ENCODE peak calls at places on chromosomes 16 and 17, in four cellular contexts. N is K562, K is HEK293T, J is H1. I is an unnamed sample.

GRCh38 chr16:165539-166374 is at the start of gene HBM:
- DNase-seq in N (no peak), K (no peak), J (no peak), I (no peak)

GRCh38 chr16:4361033-4361943 is 10.2 kb upstream of the PAM16 start:
- DNase-seq in N (no peak), K (no peak), J (no peak), I (no peak)

GRCh38 chr16:57392694-57393093 is 11.9 kb upstream of the CCL17 start:
- DNase-seq in N (no peak), K (no peak), J (no peak), I (no peak)

GRCh38 chr16:68927016-68927415 is 83.7 kb downstream of the TANGO6 start:
- DNase-seq in N (no peak), K (no peak), J (no peak), I (no peak)

GRCh38 chr16:30775381-30776099 is 11.5 kb downstream of the ZNF629 start:
- DNase-seq in N (peak), K (peak), J (peak), I (peak)

GRCh38 chr16:29665294-29666077 is 2.4 kb downstream of the SPN start:
- DNase-seq in N (peak), K (no peak), J (no peak), I (no peak)

GRCh38 chr17:76420356-76421053 is 32.4 kb downstream of the UBE2O start:
- DNase-seq in N (no peak), K (no peak), J (no peak), I (no peak)

GRCh38 chr16:89357460-89357859 is 132.9 kb downstream of the ANKRD11 start:
- DNase-seq in N (peak), K (no peak), J (no peak), I (no peak)

GRCh38 chr16:51592535-51592934 is 441.5 kb upstream of the SALL1 start:
- DNase-seq in N (no peak), K (no peak), J (no peak), I (no peak)

GRCh38 chr17:11240841-11241610 is at the start of gene SHISA6:
- DNase-seq in N (no peak), K (no peak), J (peak), I (no peak)

GRCh38 chr17:61076649-61077048 is 323.0 kb upstream of the TBX2 start:
- DNase-seq in N (no peak), K (no peak), J (no peak), I (no peak)

GRCh38 chr16:89685916-89686315 is 573 bp upstream of the CDK10 start:
- DNase-seq in N (no peak), K (no peak), J (no peak), I (no peak)

GRCh38 chr16:4263504-4264436 is 9.1 kb downstream of the TFAP4 start:
- DNase-seq in N (peak), K (peak), J (peak), I (peak)

GRCh38 chr16:1808691-1809090 is 15.2 kb upstream of the IGFALS start:
- DNase-seq in N (no peak), K (no peak), J (no peak), I (no peak)

GRCh38 chr17:6623941-6624340 is 16.6 kb downstream of the KIAA0753 start:
- DNase-seq in N (no peak), K (no peak), J (no peak), I (no peak)

GRCh38 chr16:3009568-3010390 is 2.9 kb upstream of the CLDN9 start:
- DNase-seq in N (no peak), K (no peak), J (peak), I (peak)

GRCh38 chr17:17681187-17681743 is at the start of gene RAI1:
- DNase-seq in N (peak), K (peak), J (peak), I (no peak)

GRCh38 chr17:75723201-75723930 is 2.1 kb downstream of the ITGB4 start:
- DNase-seq in N (no peak), K (no peak), J (no peak), I (no peak)

DNA sequence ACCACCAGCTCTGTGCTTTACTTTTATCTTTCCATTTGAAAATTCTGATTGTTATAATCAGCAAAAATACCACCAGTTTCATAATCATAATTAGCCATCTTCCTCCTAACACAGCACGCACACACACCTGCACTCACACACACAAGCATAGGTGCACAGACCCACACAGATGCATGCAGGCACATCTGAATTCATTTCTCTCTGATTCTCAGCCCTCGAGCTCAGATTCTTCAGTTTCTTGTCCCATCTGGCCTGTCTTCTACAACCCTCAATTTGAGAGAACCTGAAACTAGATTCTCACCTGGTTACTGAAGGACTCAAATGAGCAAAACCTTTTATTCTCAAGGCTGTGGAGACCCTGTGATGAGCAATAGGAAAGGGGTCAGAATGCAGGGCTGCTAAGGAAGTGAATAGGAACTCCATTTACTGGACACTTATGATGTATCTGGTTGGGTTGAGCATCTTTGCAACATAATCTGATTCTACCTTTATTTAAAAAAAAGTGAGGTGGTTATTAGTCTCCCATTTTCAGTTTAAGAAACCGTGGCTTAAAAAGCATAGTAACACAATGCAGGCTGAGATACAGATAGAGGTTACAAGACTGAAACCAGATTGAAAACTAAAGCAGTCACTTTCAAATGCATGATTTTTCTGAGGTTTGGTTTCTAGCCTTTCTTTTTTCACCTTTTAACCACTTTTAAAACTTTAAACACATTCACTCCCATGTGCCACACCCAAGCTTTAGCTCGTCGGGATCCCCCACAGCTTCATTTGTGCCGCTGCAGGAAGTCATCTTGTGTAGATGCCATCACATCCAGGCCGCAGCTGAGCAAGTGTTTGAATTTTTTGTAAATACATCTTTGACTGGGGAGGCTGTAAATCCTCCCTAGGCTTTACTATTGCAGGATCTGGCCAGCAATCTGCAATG is 9.4 kb downstream of the KRT33A start:
- DNase-seq in N (no peak), K (no peak), J (no peak), I (no peak)
- TF ChIP-seq SP1 in N (no peak), K (no peak), J (no peak), I (no peak)

GRCh38 chr16:13067648-13068047 is 166.2 kb downstream of the SHISA9 start:
- DNase-seq in N (no peak), K (no peak), J (no peak), I (no peak)

GRCh38 chr16:13064821-13065220 is 163.4 kb downstream of the SHISA9 start:
- DNase-seq in N (no peak), K (no peak), J (no peak), I (no peak)

GRCh38 chr16:13068912-13069583 is 167.7 kb downstream of the SHISA9 start:
- DNase-seq in N (no peak), K (no peak), J (no peak), I (no peak)

DNA sequence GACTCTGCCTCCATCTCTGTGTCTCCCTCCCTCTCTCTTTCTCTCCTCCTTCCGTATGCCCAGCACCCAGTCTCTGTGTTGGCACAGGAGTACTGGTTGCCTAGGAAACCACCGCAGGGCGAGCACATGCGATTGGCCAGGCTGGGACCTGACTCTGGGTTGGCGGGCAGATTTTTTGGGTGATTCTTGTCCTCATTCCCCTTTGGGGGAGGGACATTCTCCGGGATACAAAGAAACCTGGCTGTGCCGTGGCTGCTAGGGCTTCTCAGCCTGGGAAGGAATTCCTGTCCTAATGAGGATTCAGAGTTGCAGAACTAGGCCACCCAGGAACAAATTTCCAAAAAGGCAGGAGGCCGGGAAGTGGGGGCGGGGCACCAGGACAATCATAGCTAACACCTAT is 168.9 kb downstream of the SHISA9 start:
- DNase-seq in N (no peak), K (no peak), J (peak), I (no peak)
- TF ChIP-seq SP1 in N (no peak), K (no peak), J (no peak), I (no peak)

GRCh38 chr16:79519448-79519847 is 81.1 kb downstream of the MAF start:
- DNase-seq in N (no peak), K (no peak), J (no peak), I (no peak)
- TF ChIP-seq SP1 in N (no peak), K (no peak), J (no peak), I (no peak)

GRCh38 chr17:49299996-49300395 is 62.1 kb downstream of the ZNF652 start:
- DNase-seq in N (no peak), K (no peak), J (no peak), I (no peak)
- TF ChIP-seq SP1 in N (no peak), K (no peak), J (no peak), I (no peak)

GRCh38 chr16:10466313-10466712 is 80.5 kb downstream of the ATF7IP2 start:
- DNase-seq in N (no peak), K (no peak), J (no peak), I (no peak)

GRCh38 chr16:10465821-10466220 is 80.0 kb downstream of the ATF7IP2 start:
- DNase-seq in N (no peak), K (no peak), J (no peak), I (no peak)

DNA sequence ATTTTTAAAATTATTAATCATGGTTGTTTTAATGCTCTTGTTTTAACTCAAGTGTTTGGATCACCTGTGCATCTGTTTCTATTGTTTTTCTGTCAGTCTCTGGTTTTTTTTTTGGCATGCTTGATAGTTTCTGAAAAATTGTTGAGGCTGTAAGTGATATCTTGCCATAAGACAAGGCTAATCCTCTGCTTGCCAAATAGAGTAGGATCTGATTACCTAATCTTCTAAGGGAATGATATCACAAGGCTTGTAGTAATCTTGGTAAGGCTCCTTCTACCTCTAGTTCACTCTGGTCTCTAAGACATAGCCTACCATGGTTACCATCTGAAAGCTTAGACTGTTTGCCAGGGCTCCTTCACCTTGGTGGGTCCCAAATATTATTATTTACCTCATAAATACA is 81.0 kb downstream of the ATF7IP2 start:
- DNase-seq in N (no peak), K (no peak), J (no peak), I (no peak)
- TF ChIP-seq SP1 in N (no peak), K (no peak), J (no peak), I (no peak)

DNA sequence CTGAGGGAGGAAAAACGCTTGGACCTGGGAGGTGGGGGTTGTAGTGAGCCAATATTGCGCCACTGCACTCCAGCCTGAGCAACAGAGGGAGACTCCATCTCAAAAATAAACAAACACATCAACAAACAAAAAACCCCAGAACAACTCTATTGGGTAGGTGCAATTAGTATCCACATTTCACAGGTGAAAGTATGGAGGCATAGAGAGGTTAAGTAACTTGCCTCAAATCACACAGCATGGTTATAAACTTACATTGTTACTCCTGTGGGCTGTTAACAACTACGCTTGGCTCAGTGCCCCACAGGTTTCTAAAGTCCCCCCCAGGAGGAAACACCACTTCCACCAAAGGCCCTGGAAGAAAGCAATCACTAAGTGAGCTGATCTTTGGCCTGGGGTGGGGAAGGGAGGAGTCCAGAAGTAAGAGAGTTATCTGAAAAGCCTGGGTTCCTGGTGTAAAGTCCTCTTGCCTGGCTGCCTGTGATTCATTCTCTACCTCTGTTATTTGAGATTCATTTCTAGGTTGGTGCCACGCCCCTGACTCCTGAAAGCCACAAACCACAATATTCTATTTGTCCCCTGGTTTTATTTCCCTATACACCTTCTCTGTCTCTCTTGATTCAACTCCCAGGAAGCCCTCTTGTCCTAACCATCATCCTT is 195.6 kb downstream of the XYLT1 start:
- DNase-seq in N (no peak), K (no peak), J (no peak), I (peak)
- TF ChIP-seq SP1 in N (no peak), K (no peak), J (no peak), I (peak)

DNA sequence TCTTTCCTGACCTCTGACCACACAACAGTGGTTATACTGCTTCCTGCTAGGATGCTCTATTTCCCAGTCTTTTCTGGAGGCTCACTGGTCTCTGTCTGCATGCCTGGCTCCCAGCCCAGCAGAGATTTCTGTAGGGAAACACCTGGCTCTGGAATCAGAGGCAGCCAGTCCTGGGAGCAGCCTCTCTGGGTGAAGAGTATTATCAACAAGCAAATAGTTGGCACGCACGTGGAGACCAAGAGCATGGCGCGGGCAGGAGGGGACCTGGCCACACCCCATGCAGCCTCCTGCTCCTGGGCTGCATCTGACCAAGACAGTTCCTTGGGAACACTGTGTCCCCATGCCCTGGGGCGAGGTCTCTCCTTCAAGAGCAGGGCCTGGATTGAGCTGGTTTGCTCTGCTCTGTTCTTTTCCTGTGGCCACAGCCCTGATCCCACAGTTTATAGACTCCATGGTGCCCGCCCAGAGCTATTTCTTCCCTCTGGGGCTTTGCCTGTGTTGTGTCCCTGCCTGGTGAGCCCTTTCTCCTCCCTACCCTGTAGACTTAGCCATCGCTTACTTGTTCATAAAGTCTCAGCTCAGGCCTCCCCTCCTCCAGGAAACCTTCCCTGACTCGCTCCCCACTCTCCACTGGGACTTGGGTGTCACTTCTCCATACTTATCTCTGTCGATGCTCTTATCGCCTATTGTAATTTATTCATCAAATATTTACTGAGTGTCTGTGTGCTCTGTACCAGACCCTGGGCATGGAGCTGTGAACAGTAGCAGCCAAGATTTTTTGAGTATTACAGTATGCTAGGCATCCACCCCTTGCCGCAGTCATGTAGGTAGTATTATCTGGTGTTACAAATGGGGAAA is 60.6 kb downstream of the SCNN1B start:
- DNase-seq in N (no peak), K (no peak), J (no peak), I (no peak)
- TF ChIP-seq SP1 in N (no peak), K (no peak), J (no peak), I (no peak)

GRCh38 chr16:8957061-8957392 is 6.7 kb downstream of the USP7 start:
- DNase-seq in N (no peak), K (no peak), J (no peak), I (no peak)

GRCh38 chr16:8958344-8958808 is 5.3 kb downstream of the USP7 start:
- DNase-seq in N (no peak), K (no peak), J (no peak), I (no peak)

GRCh38 chr16:8955828-8956227 is 7.9 kb downstream of the USP7 start:
- DNase-seq in N (no peak), K (no peak), J (no peak), I (no peak)

GRCh38 chr16:8957509-8958157 is 6.1 kb downstream of the USP7 start:
- DNase-seq in N (no peak), K (no peak), J (no peak), I (no peak)

GRCh38 chr16:8956265-8957060 is 7.2 kb downstream of the USP7 start:
- DNase-seq in N (no peak), K (no peak), J (no peak), I (no peak)
- TF ChIP-seq SP1 in N (no peak), K (no peak), J (no peak), I (no peak)

GRCh38 chr17:59785091-59785799 is 77.8 kb downstream of the VMP1 start:
- DNase-seq in N (no peak), K (no peak), J (no peak), I (no peak)
- TF ChIP-seq SP1 in N (no peak), K (no peak), J (no peak), I (peak)

GRCh38 chr16:52861614-52862022 is 191.1 kb downstream of the CHD9NB start:
- DNase-seq in N (no peak), K (peak), J (peak), I (peak)
- TF ChIP-seq SP1 in N (no peak), K (no peak), J (no peak), I (no peak)